ENCODE peak calls at places on chromosomes 2 and 18, in four cellular contexts. A, M, D and B are unnamed samples.
A peak's percentile ranks its signal among the peaks of the same experiment; 100 is the strongest.

GRCh38 chr2:224973112-224974016 is 68.9 kb downstream of the DOCK10 start:
- DNase-seq in A (no peak), M (peak; percentile 55), D (peak; percentile 53), B (no peak)

GRCh38 chr18:63708650-63709049 is 5.9 kb downstream of the SERPINB11 start:
- DNase-seq in D (no peak), M (peak; percentile 29), A (no peak), B (no peak)

GRCh38 chr2:163834221-163834620 is 98.4 kb upstream of the FIGN start:
- DNase-seq in D (no peak), A (no peak), M (no peak), B (no peak)

GRCh38 chr18:10783941-10784340 is 258.1 kb downstream of the NAPG start:
- DNase-seq in M (no peak), D (no peak), A (no peak), B (no peak)

GRCh38 chr2:63692002-63692606 is 103.3 kb downstream of the MDH1 start:
- DNase-seq in M (peak; percentile 74), D (no peak), A (peak; percentile 2), B (peak; percentile 45)

GRCh38 chr2:28390857-28391563 is 1.6 kb upstream of the FOSL2 start:
- DNase-seq in M (peak; percentile 60), A (no peak), D (peak; percentile 81), B (peak; percentile 90)

GRCh38 chr2:17976871-17977746 is 98.6 kb downstream of the KCNS3 start:
- DNase-seq in A (no peak), M (peak; percentile 63), D (no peak), B (peak; percentile 2)

GRCh38 chr2:98608962-98609604 is 694 bp downstream of the UNC50 start:
- DNase-seq in M (peak; percentile 39), A (no peak), D (no peak), B (peak; percentile 41)

GRCh38 chr2:189658281-189658680 is 3.0 kb upstream of the ASNSD1 start:
- DNase-seq in A (no peak), D (no peak), M (no peak), B (peak; percentile 9)

GRCh38 chr18:49669403-49669802 is 107.5 kb downstream of the LIPG start:
- DNase-seq in D (no peak), M (no peak), A (no peak), B (no peak)

GRCh38 chr18:49491534-49491856 is 4.5 kb upstream of the C18orf32 start:
- DNase-seq in A (no peak), M (no peak), D (no peak), B (no peak)

GRCh38 chr2:66833036-66833435 is 398.1 kb downstream of the MEIS1 start:
- DNase-seq in A (no peak), M (no peak), D (no peak), B (no peak)

GRCh38 chr2:222797308-222797707 is 63.5 kb upstream of the ACSL3 start:
- DNase-seq in A (no peak), M (peak; percentile 40), D (no peak), B (no peak)

GRCh38 chr2:224958466-224958857 is 83.8 kb downstream of the DOCK10 start:
- DNase-seq in A (no peak), D (no peak), M (no peak), B (no peak)

GRCh38 chr2:66845307-66845706 is 410.4 kb downstream of the MEIS1 start:
- DNase-seq in M (no peak), A (no peak), D (no peak), B (no peak)

GRCh38 chr18:75216926-75217303 is 6.3 kb downstream of the TSHZ1 start:
- DNase-seq in M (no peak), D (no peak), A (no peak), B (peak; percentile 49)

GRCh38 chr2:75605770-75606535 is 40.6 kb upstream of the MRPL19 start:
- DNase-seq in M (peak; percentile 98), D (no peak), A (no peak), B (peak; percentile 49)

GRCh38 chr18:3603460-3604259 is 153.7 kb downstream of the TGIF1 start:
- DNase-seq in D (peak; percentile 55), A (no peak), M (peak; percentile 94), B (peak; percentile 85)

GRCh38 chr18:41371718-41372117 is 583.3 kb upstream of the PIK3C3 start:
- DNase-seq in M (no peak), D (no peak), A (no peak), B (no peak)

GRCh38 chr2:58862234-58862633 is 621.1 kb upstream of the FANCL start:
- DNase-seq in M (no peak), D (no peak), A (no peak), B (no peak)

GRCh38 chr2:178521304-178522150 is 41.3 kb downstream of the PLEKHA3 start:
- DNase-seq in D (no peak), A (no peak), M (no peak), B (no peak)

GRCh38 chr2:40087434-40087833 is 308.4 kb upstream of the THUMPD2 start:
- DNase-seq in M (peak; percentile 33), D (no peak), A (no peak), B (no peak)

GRCh38 chr18:49431563-49431962 is 28.9 kb downstream of the DYM start:
- DNase-seq in D (no peak), A (no peak), M (no peak), B (no peak)

GRCh38 chr2:18976112-18976961 is 382.1 kb downstream of the OSR1 start:
- DNase-seq in M (peak; percentile 89), D (no peak), A (no peak), B (no peak)

GRCh38 chr2:9554841-9555337 is 741 bp downstream of the ADAM17 start:
- DNase-seq in A (peak; percentile 7), D (no peak), M (peak; percentile 58), B (peak; percentile 59)

GRCh38 chr2:96866586-96866985 is 3.3 kb downstream of the SEMA4C start:
- DNase-seq in M (no peak), D (no peak), A (no peak), B (no peak)

GRCh38 chr18:615773-616172 is 19.0 kb downstream of the CLUL1 start:
- DNase-seq in A (no peak), M (no peak), D (peak; percentile 28), B (peak; percentile 12)

GRCh38 chr2:74887961-74888670 is 54.2 kb downstream of the HK2 start:
- DNase-seq in A (no peak), M (peak; percentile 89), D (no peak), B (no peak)

GRCh38 chr2:204920776-204921175 is 375.5 kb downstream of the PARD3B start:
- DNase-seq in A (no peak), M (no peak), D (no peak), B (no peak)

GRCh38 chr2:30368258-30368657 is 78.8 kb upstream of the LCLAT1 start:
- DNase-seq in M (no peak), D (no peak), A (no peak), B (no peak)

GRCh38 chr2:85476624-85477023 is 58.1 kb downstream of the SH2D6 start:
- DNase-seq in A (no peak), D (no peak), M (no peak), B (no peak)

DNA sequence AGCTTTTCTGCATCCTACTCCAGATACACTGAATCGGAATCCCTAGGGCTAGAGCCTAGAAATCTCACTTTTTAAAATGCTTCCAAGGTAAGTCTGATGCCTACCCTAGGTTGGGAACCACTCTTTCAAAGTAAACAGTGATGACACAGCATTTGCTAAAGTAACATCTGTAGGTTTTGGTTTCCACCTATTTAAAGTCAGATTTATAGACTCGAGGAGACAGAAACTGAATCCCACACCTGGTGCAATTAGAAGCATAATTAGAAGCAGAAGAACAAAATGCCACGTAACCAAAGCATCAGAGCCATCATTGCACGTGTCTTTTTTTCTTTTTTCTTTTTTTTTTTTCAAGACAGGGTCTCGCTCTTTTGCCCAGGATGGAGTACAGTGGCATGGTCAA is 40.9 kb downstream of the PDK1 start:
- DNase-seq in D (no peak), M (no peak), A (no peak), B (no peak)
- H3K36me3 ChIP-seq in D (peaks cover 43% of the 10 kb centered on the region), M (peaks cover 44% of the 10 kb centered on the region), A (peaks cover 82% of the 10 kb centered on the region), B (peaks cover 10% of the 10 kb centered on the region)

GRCh38 chr2:176138526-176139169 is 9.1 kb downstream of the HOXD8 start:
- DNase-seq in D (no peak), A (no peak), M (no peak), B (no peak)
- H3K4me3 ChIP-seq in D (no peak overlapping the region), A (no peak overlapping the region), M (no peak overlapping the region), B (no peak overlapping the region)

GRCh38 chr2:230205721-230206120 is 14.1 kb downstream of the SP110 start:
- DNase-seq in D (no peak), M (no peak), A (no peak), B (no peak)

GRCh38 chr2:230205034-230205433 is 14.8 kb downstream of the SP110 start:
- DNase-seq in A (no peak), M (no peak), D (no peak), B (no peak)

GRCh38 chr2:230203110-230203676 is 16.6 kb downstream of the SP110 start:
- DNase-seq in D (peak; percentile 30), M (no peak), A (no peak), B (no peak)

GRCh38 chr2:230209422-230210051 is 10.2 kb downstream of the SP110 start:
- DNase-seq in D (no peak), A (no peak), M (no peak), B (no peak)

GRCh38 chr2:230208576-230208975 is 11.2 kb downstream of the SP110 start:
- DNase-seq in D (no peak), M (no peak), A (no peak), B (no peak)
- H3K36me3 ChIP-seq in D (peaks cover 100% of the 10 kb centered on the region), M (no peaks in the 10 kb centered on the region), A (peaks cover 99% of the 10 kb centered on the region), B (peaks cover 40% of the 10 kb centered on the region)

GRCh38 chr2:156537147-156537546 is 101.0 kb downstream of the GPD2 start:
- DNase-seq in D (no peak), M (no peak), A (no peak), B (no peak)

GRCh38 chr2:156541229-156541628 is 105.0 kb downstream of the GPD2 start:
- DNase-seq in D (no peak), M (no peak), A (no peak), B (no peak)

GRCh38 chr2:156540706-156541105 is 104.5 kb downstream of the GPD2 start:
- DNase-seq in A (no peak), D (no peak), M (no peak), B (no peak)

GRCh38 chr2:156538083-156538504 is 101.9 kb downstream of the GPD2 start:
- DNase-seq in D (no peak), M (no peak), A (no peak), B (no peak)

GRCh38 chr2:156539086-156539485 is 102.9 kb downstream of the GPD2 start:
- DNase-seq in D (no peak), A (no peak), M (no peak), B (no peak)
- H3K4me3 ChIP-seq in D (no peak overlapping the region), A (no peak overlapping the region), M (no peak overlapping the region), B (no peak overlapping the region)